ENCODE peak calls at places on chromosomes 12 and 14, in nine cellular contexts. B is OCI-LY7, X is HCT116, P is GM23338, E is hepatocyte, U is neural progenitor cell, N is MM.1S, L is SK-N-SH, Z is GM23248. T is an unnamed sample. For H3K4me1, the result is how much of the 10 kb centered on the place peaks cover.

GRCh38 chr12:106481246-106481645 is 101.6 kb upstream of the RFX4 start:
- DNase-seq in Z (no peak), X (no peak), E (no peak), N (no peak), P (no peak), U (no peak), L (no peak), B (no peak), T (no peak)

GRCh38 chr12:2691001-2691339 is 103.8 kb upstream of the FKBP4 start:
- DNase-seq in B (no peak), U (peak), P (peak), X (no peak), E (peak), N (peak), L (no peak), Z (no peak), T (no peak)

GRCh38 chr14:75063013-75063412 is 811 bp downstream of the ACYP1 start:
- DNase-seq in N (peak), L (no peak), B (peak), E (no peak), P (no peak), U (no peak), X (no peak), Z (peak), T (no peak)

GRCh38 chr12:88444481-88444880 is 135.8 kb downstream of the KITLG start:
- DNase-seq in P (no peak), E (no peak), B (no peak), U (no peak), N (no peak), L (no peak), X (no peak), Z (no peak), T (no peak)

GRCh38 chr12:120640840-120641833 is 711 bp downstream of the CABP1 start:
- DNase-seq in Z (peak), P (peak), L (peak), N (peak), E (peak), X (no peak), B (peak), U (peak), T (peak)

GRCh38 chr12:132480620-132481132 is 9.3 kb upstream of the FBRSL1 start:
- DNase-seq in L (no peak), U (no peak), E (no peak), Z (no peak), P (no peak), N (no peak), B (no peak), X (no peak), T (no peak)

GRCh38 chr12:57451233-57451778 is 3.8 kb upstream of the INHBE start:
- DNase-seq in B (no peak), N (no peak), P (no peak), E (peak), L (no peak), X (no peak), U (no peak), Z (peak), T (no peak)

GRCh38 chr12:47870175-47870781 is 34.5 kb downstream of the VDR start:
- DNase-seq in Z (peak), E (peak), L (peak), P (peak), N (peak), B (peak), U (peak), X (no peak), T (peak)

GRCh38 chr12:89236237-89236636 is 116.1 kb downstream of the DUSP6 start:
- DNase-seq in Z (peak), B (no peak), U (no peak), P (no peak), L (no peak), N (no peak), X (no peak), E (no peak), T (peak)

GRCh38 chr14:52112336-52113018 is 43.6 kb upstream of the NID2 start:
- DNase-seq in L (no peak), X (no peak), U (no peak), B (no peak), E (no peak), P (no peak), Z (peak), N (no peak), T (peak)
- H3K4me1 ChIP-seq in L (under half), X (under half), U (under half), B (under half), E (under half), P (under half), Z (under half), N (under half), T (under half)

GRCh38 chr12:3973939-3974644 is 100.9 kb upstream of the PARP11 start:
- DNase-seq in B (no peak), X (no peak), E (no peak), P (no peak), L (no peak), U (no peak), N (no peak), Z (no peak), T (no peak)
- TF ChIP-seq EZH2phosphoT487 in B (no peak), X (no peak), E (no peak), P (no peak), L (no peak), U (no peak), N (no peak), Z (no peak), T (no peak)

GRCh38 chr12:6547566-6547965 is 8.3 kb downstream of the IFFO1 start:
- DNase-seq in Z (no peak), X (no peak), P (no peak), E (no peak), U (no peak), N (no peak), B (no peak), L (no peak), T (no peak)

GRCh38 chr12:6546016-6546415 is 9.8 kb downstream of the IFFO1 start:
- DNase-seq in Z (no peak), X (no peak), N (no peak), B (no peak), L (no peak), E (no peak), U (no peak), P (no peak), T (no peak)

GRCh38 chr12:6549379-6550151 is 6.3 kb downstream of the IFFO1 start:
- DNase-seq in L (no peak), U (no peak), E (no peak), P (no peak), B (no peak), X (no peak), N (no peak), Z (no peak), T (no peak)

GRCh38 chr12:6548556-6549378 is 7.1 kb downstream of the IFFO1 start:
- DNase-seq in N (no peak), U (no peak), Z (peak), X (no peak), E (no peak), L (no peak), B (no peak), P (no peak), T (peak)

GRCh38 chr12:6547987-6548386 is 7.9 kb downstream of the IFFO1 start:
- DNase-seq in N (no peak), P (no peak), B (no peak), Z (peak), X (no peak), E (no peak), L (no peak), U (no peak), T (peak)
- H3K4me1 ChIP-seq in N (under half), P (under half), B (under half), Z (half or more), X (under half), E (under half), L (half or more), U (under half), T (under half)

GRCh38 chr12:34400423-34400881 is 378.2 kb downstream of the ALG10 start:
- DNase-seq in N (no peak), E (peak), P (no peak), B (no peak), Z (no peak), L (peak), X (no peak), U (no peak), T (no peak)

GRCh38 chr12:34398366-34398705 is 376.0 kb downstream of the ALG10 start:
- DNase-seq in U (no peak), B (no peak), X (no peak), Z (no peak), E (peak), N (no peak), L (peak), P (no peak), T (no peak)

GRCh38 chr12:34399631-34400422 is 377.5 kb downstream of the ALG10 start:
- DNase-seq in L (peak), P (no peak), N (no peak), Z (no peak), B (no peak), U (no peak), X (no peak), E (peak), T (no peak)

GRCh38 chr12:34397591-34398365 is 375.5 kb downstream of the ALG10 start:
- DNase-seq in Z (no peak), E (no peak), N (no peak), B (no peak), L (peak), U (no peak), X (no peak), P (no peak), T (no peak)

DNA sequence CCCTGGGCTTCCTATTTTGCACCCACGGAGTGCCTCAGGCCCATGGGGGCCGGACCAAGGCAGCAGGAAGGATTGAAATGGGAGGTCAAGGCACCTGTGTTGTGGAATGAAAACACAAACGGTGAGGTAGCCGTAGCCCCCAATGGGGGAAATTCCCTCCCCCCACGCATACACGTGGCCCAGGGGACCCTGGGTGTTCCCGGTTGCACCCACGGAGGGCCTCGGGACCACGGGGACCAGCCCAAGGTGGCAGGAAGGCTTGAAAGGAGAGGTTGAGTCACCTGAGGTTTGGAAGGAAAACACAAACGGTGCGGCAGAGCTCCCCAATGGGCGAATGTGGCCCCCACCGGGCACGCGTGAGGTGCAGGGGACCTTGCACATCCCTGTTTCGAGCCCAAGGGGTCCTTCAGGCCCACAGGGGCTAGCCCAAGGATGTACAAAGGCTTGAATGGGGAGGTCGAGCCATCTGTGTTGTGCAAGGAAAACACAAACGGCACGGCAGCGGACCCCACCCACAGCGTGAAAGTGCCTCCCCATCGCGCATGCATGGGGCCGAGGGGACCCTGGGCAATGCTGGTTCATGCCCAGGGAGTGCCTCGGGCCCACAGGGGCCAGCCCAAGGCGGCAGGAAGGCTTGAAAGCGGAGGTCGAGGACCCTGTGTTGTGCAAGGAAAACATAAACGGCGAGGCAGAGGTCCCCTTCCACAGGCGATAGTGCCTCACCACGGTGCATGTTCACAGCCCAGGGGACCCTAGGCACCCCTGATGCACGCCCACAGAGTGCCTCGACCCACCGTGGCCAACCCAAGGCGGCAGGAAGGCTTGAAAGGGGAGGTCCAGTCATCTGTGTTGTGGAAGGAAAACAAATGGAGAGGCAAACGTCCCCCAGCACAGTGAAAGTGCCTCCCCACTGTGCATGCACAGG is 376.7 kb downstream of the ALG10 start:
- DNase-seq in Z (no peak), U (no peak), X (no peak), L (peak), E (peak), P (no peak), N (no peak), B (no peak), T (no peak)
- TF ChIP-seq EZH2phosphoT487 in Z (no peak), U (no peak), X (no peak), L (no peak), E (no peak), P (no peak), N (no peak), B (no peak), T (no peak)

DNA sequence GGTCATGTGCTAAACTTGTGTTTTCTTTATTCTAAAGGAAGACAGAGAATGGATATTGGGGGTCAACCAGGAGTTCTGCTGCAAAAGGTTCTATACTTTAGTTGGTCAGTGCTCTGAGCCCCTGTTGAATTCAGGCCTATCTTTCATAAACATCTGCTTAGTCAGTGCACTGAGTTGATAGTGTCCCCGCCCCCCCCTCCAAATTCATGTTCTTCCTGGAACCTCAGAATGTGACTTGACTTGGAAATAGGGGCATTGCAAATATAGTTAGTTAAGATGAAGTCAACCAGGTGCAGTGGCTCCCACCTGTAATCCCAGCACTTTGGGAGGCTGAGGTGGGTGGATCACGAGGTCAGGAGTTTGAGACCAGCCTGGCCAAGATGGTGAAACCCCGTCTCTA is 23.3 kb downstream of the CHST11 start:
- DNase-seq in L (no peak), Z (no peak), B (no peak), N (no peak), E (no peak), X (no peak), P (no peak), U (no peak), T (no peak)
- H3K4me1 ChIP-seq in L (under half), Z (under half), B (half or more), N (under half), E (under half), X (under half), P (under half), U (under half), T (under half)

DNA sequence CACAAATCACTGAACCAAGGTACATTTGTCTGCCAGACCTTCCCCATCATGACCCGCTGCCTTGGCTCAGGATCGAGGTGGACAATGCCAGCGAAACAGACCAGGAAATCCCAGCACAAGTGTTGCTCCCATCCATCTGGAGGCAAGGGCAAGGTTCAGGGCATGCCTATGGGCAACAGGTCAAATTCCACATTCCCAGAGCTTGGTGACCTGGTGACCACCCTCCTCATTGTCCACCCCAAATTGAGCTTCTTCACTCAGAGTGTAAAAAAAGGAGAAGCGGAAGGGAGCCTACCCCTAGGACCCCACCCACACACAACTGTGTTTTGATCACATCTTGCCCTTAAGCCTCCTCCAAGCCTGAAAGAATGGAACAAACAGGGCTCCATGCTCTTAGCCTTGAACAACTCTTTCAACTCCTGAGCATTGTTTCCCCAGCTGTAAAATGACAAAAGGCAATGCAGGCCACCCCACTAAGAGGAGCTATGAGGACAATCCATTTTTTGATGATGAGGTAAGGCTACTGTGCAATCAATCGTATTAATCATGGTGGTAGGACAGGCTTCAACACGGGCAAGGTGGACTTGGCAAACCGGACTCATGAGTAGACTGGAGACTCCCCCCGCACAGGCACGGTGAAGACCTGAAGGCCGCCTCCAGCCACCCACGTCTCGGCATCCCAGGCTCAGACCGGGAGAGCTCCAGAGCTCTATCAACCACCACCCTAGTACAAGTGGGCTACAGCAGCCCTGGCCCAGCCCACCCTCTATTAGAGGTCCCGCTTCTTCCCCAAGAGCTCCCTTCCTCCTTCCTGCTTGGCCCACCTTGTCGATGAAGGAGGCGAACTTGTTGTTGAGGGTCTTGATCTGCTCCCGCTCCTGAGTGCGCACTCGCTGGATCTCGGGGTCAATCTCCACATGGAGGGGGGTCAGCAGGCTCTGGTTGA is 878 bp downstream of the KRT79 start:
- DNase-seq in E (no peak), B (no peak), Z (no peak), U (no peak), X (no peak), L (no peak), P (no peak), N (no peak), T (no peak)
- TF ChIP-seq EZH2phosphoT487 in E (no peak), B (no peak), Z (no peak), U (no peak), X (no peak), L (no peak), P (no peak), N (no peak), T (no peak)

DNA sequence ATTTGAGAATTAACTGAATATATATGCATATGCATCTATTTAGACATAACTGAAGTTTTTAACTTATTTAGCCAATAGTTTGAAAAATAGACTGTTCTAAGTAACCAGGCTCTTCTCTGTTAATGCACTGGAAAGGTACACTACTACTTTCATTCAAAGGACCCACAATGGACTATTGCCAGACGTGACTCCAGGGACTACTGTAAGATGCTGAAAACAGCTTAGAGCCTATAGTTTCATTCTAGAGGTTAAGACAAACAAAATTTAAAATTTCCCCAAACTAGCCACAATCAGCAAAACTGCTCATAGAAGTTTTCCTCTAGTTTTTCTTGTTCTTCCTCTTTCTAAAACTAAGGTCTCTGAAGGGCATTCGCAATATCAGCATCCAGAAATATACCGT is 10.5 kb downstream of the APPL2 start:
- DNase-seq in X (no peak), P (no peak), N (peak), L (no peak), E (no peak), Z (no peak), U (no peak), B (no peak), T (no peak)
- H3K4me1 ChIP-seq in X (under half), P (under half), N (under half), L (under half), E (under half), Z (half or more), U (under half), B (under half), T (under half)

DNA sequence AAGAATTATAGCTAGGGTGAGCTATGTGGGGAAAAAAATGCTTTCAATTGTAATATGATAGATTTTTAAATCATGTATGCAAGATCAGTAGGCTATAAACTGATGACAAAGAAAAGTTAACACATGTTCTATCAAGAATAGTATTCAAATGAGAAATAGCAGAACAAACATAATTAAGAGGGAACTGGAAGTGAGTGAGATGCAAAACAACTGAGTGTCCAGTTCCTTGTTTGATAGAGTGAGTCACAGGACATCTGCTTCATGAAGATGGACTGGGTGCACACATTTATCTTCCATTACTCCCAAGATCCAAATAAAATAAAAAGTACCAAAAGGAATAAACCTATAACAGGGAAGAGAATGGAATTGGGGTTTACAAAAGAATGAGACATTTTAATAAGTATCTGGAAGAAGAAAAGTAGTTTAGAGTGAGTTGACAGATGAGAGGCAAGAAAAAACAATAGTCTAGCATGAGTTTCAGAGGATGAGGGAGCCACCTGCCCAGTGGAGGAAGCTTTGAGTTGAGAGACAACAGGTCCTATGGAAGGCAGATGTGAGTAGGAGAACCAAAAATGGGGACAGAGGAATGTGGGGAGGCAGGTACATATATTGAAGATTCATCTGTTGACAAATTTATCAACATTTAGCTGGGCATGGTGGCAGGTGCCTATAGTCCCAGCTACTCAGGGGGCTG is 178.1 kb upstream of the ARHGAP5 start:
- DNase-seq in P (no peak), L (no peak), N (no peak), U (no peak), X (no peak), B (no peak), Z (no peak), E (no peak), T (peak)
- TF ChIP-seq EZH2phosphoT487 in P (no peak), L (no peak), N (no peak), U (no peak), X (no peak), B (no peak), Z (no peak), E (no peak), T (no peak)

DNA sequence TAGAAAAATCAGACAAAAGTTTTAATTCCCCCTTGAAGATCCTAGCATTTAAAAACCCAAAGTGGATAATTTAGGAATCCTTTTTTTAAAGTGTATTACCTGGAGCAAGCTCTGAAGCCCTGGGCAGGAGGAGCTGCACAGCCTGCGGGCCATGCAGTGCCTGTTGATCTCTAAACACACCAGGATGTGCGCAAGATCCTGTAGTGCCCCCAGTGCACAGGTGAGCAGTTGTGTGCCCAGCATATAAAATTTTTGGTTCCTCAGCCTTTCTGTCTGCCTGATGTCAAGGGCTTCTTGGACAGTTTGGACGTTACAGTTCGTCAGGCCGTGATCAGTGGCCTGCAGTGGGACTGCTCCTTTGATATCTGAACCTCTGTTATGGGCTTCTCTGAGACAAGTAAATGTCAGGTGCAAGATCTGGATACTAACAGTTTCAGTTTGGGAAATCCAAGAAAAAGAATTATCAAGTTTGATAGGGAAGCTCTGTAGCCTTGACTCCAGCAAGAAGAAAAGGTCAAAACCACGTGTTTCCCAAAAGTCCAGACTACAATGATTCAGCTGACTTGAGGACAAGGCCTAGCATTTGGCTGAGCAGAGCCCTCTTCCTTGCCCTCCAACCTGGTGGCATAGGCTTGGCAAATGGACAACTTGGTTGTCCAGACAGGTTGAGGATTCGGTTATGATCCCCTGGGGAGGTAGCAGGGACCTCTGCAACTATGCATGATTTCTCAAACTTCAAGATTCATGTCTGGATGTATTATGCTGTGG is 1.0 kb downstream of the ATXN7L3B start:
- DNase-seq in L (peak), E (peak), Z (peak), B (peak), X (no peak), N (peak), U (no peak), P (no peak), T (peak)
- H3K4me1 ChIP-seq in L (under half), E (under half), Z (under half), B (under half), X (under half), N (under half), U (under half), P (under half), T (under half)

T was measured in PC-3.